ENCODE peak calls at places on chromosome 3, in five cellular contexts. T is naive thymus-derived CD4-positive, alpha-beta T cell; X is tibial nerve; J is A549; D is GM23338. Q is an unnamed sample.

GRCh38 chr3:32440481-32441350 is 49.1 kb downstream of the CMTM7 start:
- DNase-seq in T (no peak), D (no peak), X (no peak), J (no peak), Q (no peak)

GRCh38 chr3:71118406-71118805 is 465.1 kb downstream of the FOXP1 start:
- DNase-seq in J (no peak), X (no peak), T (no peak), D (no peak), Q (no peak)

GRCh38 chr3:83601704-83602103 is 1357.1 kb upstream of the CADM2 start:
- DNase-seq in T (no peak), X (no peak), J (no peak), D (no peak), Q (no peak)

GRCh38 chr3:55178336-55178735 is 250.5 kb upstream of the LRTM1 start:
- DNase-seq in J (no peak), X (no peak), D (no peak), T (no peak), Q (no peak)

GRCh38 chr3:25427155-25428002 is 684 bp upstream of the RARB start:
- DNase-seq in X (no peak), J (peak), T (no peak), D (no peak), Q (no peak)

GRCh38 chr3:66376568-66376967 is 124.3 kb downstream of the LRIG1 start:
- DNase-seq in X (no peak), T (no peak), D (no peak), J (peak), Q (no peak)

GRCh38 chr3:54427951-54428871 is 305.9 kb downstream of the CACNA2D3 start:
- DNase-seq in T (peak), D (peak), J (peak), X (no peak), Q (peak)

GRCh38 chr3:138381413-138381901 is 33.1 kb downstream of the MRAS start:
- DNase-seq in T (no peak), X (peak), D (no peak), J (no peak), Q (peak)

GRCh38 chr3:159532577-159532976 is 456.1 kb upstream of the IL12A start:
- DNase-seq in J (no peak), X (no peak), D (no peak), T (no peak), Q (no peak)

GRCh38 chr3:11290743-11291680 is 18.8 kb downstream of the ATG7 start:
- DNase-seq in J (no peak), T (peak), X (no peak), D (no peak), Q (no peak)

GRCh38 chr3:101381809-101382208 is 61.4 kb upstream of the IMPG2 start:
- DNase-seq in T (peak), D (peak), J (peak), X (no peak), Q (no peak)

GRCh38 chr3:178485756-178486155 is 50.5 kb upstream of the KCNMB2 start:
- DNase-seq in T (no peak), J (no peak), D (no peak), X (no peak), Q (no peak)

GRCh38 chr3:185210621-185211157 is 43.2 kb downstream of the EHHADH start:
- DNase-seq in D (no peak), X (no peak), T (no peak), J (no peak), Q (no peak)

GRCh38 chr3:23611737-23612295 is 193.9 kb upstream of the UBE2E1 start:
- DNase-seq in J (no peak), T (no peak), D (peak), X (peak), Q (peak)

GRCh38 chr3:61868499-61868898 is 307.1 kb downstream of the PTPRG start:
- DNase-seq in J (no peak), T (no peak), X (no peak), D (no peak), Q (no peak)

GRCh38 chr3:61869378-61869777 is 308.0 kb downstream of the PTPRG start:
- DNase-seq in X (no peak), D (no peak), T (no peak), J (no peak), Q (no peak)

GRCh38 chr3:61875073-61875472 is 313.7 kb downstream of the PTPRG start:
- DNase-seq in T (no peak), X (no peak), J (no peak), D (peak), Q (no peak)

GRCh38 chr3:61872077-61872706 is 310.8 kb downstream of the PTPRG start:
- DNase-seq in X (no peak), T (no peak), J (no peak), D (peak), Q (no peak)

GRCh38 chr3:61871646-61872045 is 310.3 kb downstream of the PTPRG start:
- DNase-seq in T (no peak), D (peak), X (no peak), J (no peak), Q (no peak)
- H3K27ac ChIP-seq in T (no peak), D (peak), X (no peak), J (no peak), Q (no peak)

GRCh38 chr3:9915252-9916141 is 1.4 kb upstream of the IL17RC start:
- DNase-seq in D (peak), T (peak), J (no peak), X (peak), Q (peak)
- H3K27ac ChIP-seq in D (no peak), T (peak), J (peak), X (peak), Q (peak)

GRCh38 chr3:188950832-188951489 is 220.8 kb upstream of the TPRG1 start:
- DNase-seq in X (peak), D (no peak), T (no peak), J (peak), Q (peak)
- H3K27ac ChIP-seq in X (peak), D (no peak), T (no peak), J (peak), Q (peak)

DNA sequence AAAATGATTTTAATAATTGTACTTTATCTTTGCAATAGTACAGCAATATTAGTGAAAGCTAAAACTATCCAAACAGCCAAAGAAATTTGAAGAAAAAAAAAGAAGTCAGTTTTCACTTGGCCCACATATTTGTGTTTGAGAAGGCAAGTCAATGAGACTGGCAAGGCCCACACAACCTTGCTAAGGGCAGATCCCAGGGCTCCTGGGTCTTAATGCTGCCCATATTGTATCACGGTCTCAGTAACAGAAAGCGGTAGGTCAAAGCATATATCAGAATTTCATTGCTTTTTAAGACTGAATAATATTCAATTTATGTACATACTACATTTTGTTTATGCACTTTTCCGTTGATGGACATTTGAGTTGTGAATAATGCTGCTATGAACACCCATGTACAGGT is 262.0 kb upstream of the TOPAZ1 start:
- DNase-seq in T (no peak), J (no peak), D (no peak), X (no peak), Q (no peak)
- H3K27ac ChIP-seq in T (no peak), J (no peak), D (no peak), X (no peak), Q (no peak)

GRCh38 chr3:168249539-168250414 is 154.1 kb upstream of the GOLIM4 start:
- DNase-seq in D (peak), J (peak), X (peak), T (no peak), Q (peak)
- H3K27ac ChIP-seq in D (no peak), J (peak), X (no peak), T (no peak), Q (peak)

DNA sequence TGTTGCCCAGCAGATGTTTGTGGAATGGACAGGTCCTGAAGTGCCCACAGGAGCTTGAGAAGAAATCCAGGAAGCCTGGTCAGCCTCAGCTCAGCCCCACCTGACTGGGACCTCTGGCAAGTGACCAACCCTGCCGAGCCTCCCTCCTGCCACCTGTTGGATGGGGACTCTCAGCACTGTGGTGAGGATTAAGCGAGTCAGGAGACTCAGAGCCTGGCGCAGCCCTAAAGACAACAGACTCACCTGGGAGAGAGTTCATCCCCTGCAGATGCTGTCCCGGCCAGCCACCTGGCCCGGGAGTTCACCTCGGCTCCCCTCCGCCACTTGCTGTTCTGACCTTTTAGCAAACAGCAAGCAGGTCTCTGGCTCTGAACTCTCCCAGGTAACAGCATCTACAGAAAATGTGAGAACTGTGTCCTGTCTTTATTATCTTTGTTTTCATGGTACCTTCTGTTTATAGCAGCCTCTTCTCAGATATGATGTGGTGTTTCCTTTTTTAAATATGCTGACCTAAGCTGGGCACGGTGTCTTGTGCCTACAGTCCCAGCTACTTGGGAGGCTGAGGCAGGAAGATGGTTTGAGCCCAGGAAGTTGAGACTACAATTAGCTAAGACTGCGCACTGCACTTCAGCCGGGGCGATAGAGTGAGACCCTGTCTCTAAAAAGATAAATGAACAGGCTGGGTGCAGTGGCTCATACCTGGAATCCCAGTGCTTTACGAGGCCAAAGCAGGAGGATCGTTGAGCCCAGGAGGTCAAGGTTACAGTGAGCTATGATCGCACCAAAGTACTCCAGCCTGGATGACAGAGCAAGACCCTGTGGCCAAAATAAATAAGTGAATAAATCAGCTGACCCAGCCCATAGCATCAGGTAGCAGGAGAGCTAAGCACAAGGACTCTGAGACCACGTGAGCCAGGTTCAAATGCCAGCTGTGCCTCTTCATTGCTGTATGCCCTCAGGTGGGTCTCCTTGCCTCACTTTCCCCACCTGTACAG is 32.4 kb upstream of the SLC6A6 start:
- DNase-seq in X (no peak), J (peak), D (peak), T (no peak), Q (no peak)
- H3K27ac ChIP-seq in X (no peak), J (peak), D (no peak), T (no peak), Q (peak)

Q was measured in right cardiac atrium.